ENCODE peak calls at places on chromosome 2, in four cellular contexts. S is activated T-helper 9 cell treated with anti-CD3 and anti-CD28 coated beads, Interleukin-2, amount 50 U/mL, for 16 hours; E is iris pigment epithelial cell; W is psoas muscle. Y is an unnamed sample.

GRCh38 chr2:149422337-149422990 is 92.1 kb downstream of the LYPD6 start:
- DNase-seq in S (no peak), E (peak), W (no peak), Y (no peak)

GRCh38 chr2:149200109-149200520 is 130.3 kb upstream of the LYPD6 start:
- DNase-seq in S (no peak), E (peak), W (no peak), Y (no peak)

GRCh38 chr2:77458216-77458615 is 64.0 kb downstream of the LRRTM4 start:
- DNase-seq in S (no peak), E (no peak), W (no peak), Y (no peak)

GRCh38 chr2:238891667-238892500 is 44.0 kb downstream of the TWIST2 start:
- DNase-seq in S (no peak), E (no peak), W (no peak), Y (no peak)

GRCh38 chr2:59383473-59383872 is 1142.3 kb upstream of the FANCL start:
- DNase-seq in S (no peak), E (no peak), W (no peak), Y (no peak)

GRCh38 chr2:146079216-146079615 is 1559.3 kb upstream of the ZEB2 start:
- DNase-seq in S (no peak), E (peak), W (no peak), Y (no peak)

GRCh38 chr2:160241251-160242137 is 41.4 kb upstream of the ITGB6 start:
- DNase-seq in S (no peak), E (peak), W (peak), Y (peak)

GRCh38 chr2:120586507-120587283 is 149.0 kb upstream of the GLI2 start:
- DNase-seq in S (no peak), E (no peak), W (peak), Y (no peak)

GRCh38 chr2:176188969-176189665 is 649 bp downstream of the HOXD1 start:
- DNase-seq in S (no peak), E (no peak), W (no peak), Y (peak)

GRCh38 chr2:86037141-86037794 is 68.4 kb downstream of the POLR1A start:
- DNase-seq in S (peak), E (peak), W (peak), Y (peak)

GRCh38 chr2:163515836-163516235 is 220.0 kb downstream of the FIGN start:
- DNase-seq in S (no peak), E (no peak), W (no peak), Y (no peak)

GRCh38 chr2:91748869-91749268 is 3057.4 kb downstream of the RPIA start:
- DNase-seq in S (no peak), E (no peak), W (no peak), Y (peak)

GRCh38 chr2:46719499-46719898 is 196.1 kb downstream of the MCFD2 start:
- DNase-seq in S (no peak), E (peak), W (no peak), Y (peak)

GRCh38 chr2:232377841-232378734 is 463 bp upstream of the ALPP start:
- DNase-seq in S (no peak), E (no peak), W (no peak), Y (no peak)

GRCh38 chr2:156892449-156893335 is 364.8 kb upstream of the GALNT5 start:
- DNase-seq in S (no peak), E (peak), W (no peak), Y (peak)

GRCh38 chr2:10161961-10162441 is 39.5 kb downstream of the RRM2 start:
- DNase-seq in S (no peak), E (peak), W (no peak), Y (peak)

GRCh38 chr2:42493468-42493884 is 306 bp downstream of the KCNG3 start:
- DNase-seq in S (no peak), E (no peak), W (peak), Y (no peak)